ENCODE peak calls at places on chromosomes 6 and 20, in five cellular contexts. M is left ventricle myocardium superior, G is EL, I is NCI-H1105 treated with DMSO at 0.1 percent for 48 hours, K is dermis microvascular lymphatic vessel endothelial cell. U is an unnamed sample.

GRCh38 chr6:128465368-128466343 is 54.7 kb downstream of the PTPRK start:
- DNase-seq in M (no peak), G (no peak), I (no peak), K (no peak), U (no peak)

GRCh38 chr20:10924628-10925266 is 250.9 kb upstream of the JAG1 start:
- DNase-seq in M (no peak), G (peak; percentile 87), I (peak; percentile 84), K (no peak), U (no peak)

GRCh38 chr6:79152269-79152737 is 74.2 kb upstream of the PHIP start:
- DNase-seq in M (no peak), G (no peak), I (no peak), K (no peak), U (no peak)

GRCh38 chr20:50663095-50663821 is 28.1 kb downstream of the RIPOR3 start:
- DNase-seq in M (peak; percentile 51), G (no peak), I (peak; percentile 2), K (no peak), U (no peak)

GRCh38 chr20:22430154-22430745 is 154.1 kb downstream of the FOXA2 start:
- DNase-seq in M (no peak), G (no peak), I (no peak), K (no peak), U (no peak)

GRCh38 chr20:45354423-45355208 is 6.4 kb upstream of the SDC4 start:
- DNase-seq in M (no peak), G (peak; percentile 35), I (no peak), K (no peak), U (no peak)

GRCh38 chr6:135230702-135231468 is 49.8 kb downstream of the MYB start:
- DNase-seq in M (no peak), G (no peak), I (no peak), K (no peak), U (no peak)

GRCh38 chr6:166341464-166341863 is 881 bp downstream of the SFT2D1 start:
- DNase-seq in M (no peak), G (no peak), I (no peak), K (peak; percentile 6), U (no peak)

GRCh38 chr20:10843161-10843711 is 169.4 kb upstream of the JAG1 start:
- DNase-seq in M (no peak), G (peak; percentile 36), I (no peak), K (no peak), U (no peak)